ENCODE peak calls at places on chromosome 20, in nine cellular contexts. R is stimulated activated CD8-positive, alpha-beta memory T cell treated with anti-CD3 and anti-CD28 coated beads, Interleukin-15, amount 100 ng/mL, for 24 hours; L is psoas muscle; S is T-cell; Y is nephron progenitor cell; J is NCI-H1436; G is HFFc6; C is IMR-90; B is fibroblast of lung. A is an unnamed sample.

GRCh38 chr20:62590301-62591121 is 51.8 kb upstream of the SLCO4A1 start:
- DNase-seq in Y (no peak), B (peak), G (peak), J (no peak), C (peak), R (no peak), S (no peak), L (peak), A (no peak)

GRCh38 chr20:805713-806112 is 27.8 kb upstream of the FAM110A start:
- DNase-seq in B (peak), L (no peak), G (no peak), R (no peak), Y (no peak), S (no peak), J (no peak), C (peak), A (no peak)

GRCh38 chr20:25623225-25623735 is 534 bp downstream of the NANP start:
- DNase-seq in G (peak), B (no peak), S (peak), Y (peak), L (peak), R (no peak), J (no peak), C (peak), A (peak)

GRCh38 chr20:50580016-50580747 is 70.0 kb downstream of the PTPN1 start:
- DNase-seq in R (peak), Y (peak), J (no peak), S (peak), B (peak), G (peak), C (peak), L (peak), A (peak)

GRCh38 chr20:44073011-44073674 is 113.8 kb downstream of the JPH2 start:
- DNase-seq in L (no peak), B (no peak), G (no peak), Y (no peak), J (no peak), C (no peak), R (no peak), S (no peak), A (peak)

GRCh38 chr20:38875170-38875993 is 50.8 kb upstream of the FAM83D start:
- DNase-seq in B (no peak), S (peak), R (no peak), G (no peak), J (no peak), L (no peak), C (no peak), Y (no peak), A (peak)

GRCh38 chr20:38791291-38791690 is 14.2 kb upstream of the PPP1R16B start:
- DNase-seq in B (no peak), Y (no peak), R (no peak), S (no peak), C (no peak), J (no peak), L (no peak), G (no peak), A (no peak)

GRCh38 chr20:47998736-47999135 is 213.5 kb upstream of the SULF2 start:
- DNase-seq in L (no peak), B (no peak), C (no peak), S (no peak), J (no peak), Y (no peak), R (no peak), G (no peak), A (no peak)

GRCh38 chr20:57432874-57433491 is 41.8 kb downstream of the RBM38 start:
- DNase-seq in R (no peak), Y (no peak), L (peak), G (no peak), S (peak), C (no peak), B (no peak), J (no peak), A (peak)

GRCh38 chr20:38218566-38218885 is 42.0 kb downstream of the KIAA1755 start:
- DNase-seq in R (no peak), Y (no peak), B (no peak), G (no peak), C (no peak), S (no peak), J (no peak), L (no peak), A (no peak)